ENCODE peak calls at places on chromosomes 7 and 10, in four cellular contexts. U is CD8-positive, alpha-beta T cell; X is AG09319; L is AG10803. Z is an unnamed sample.

GRCh38 chr7:8189615-8190014 is 72.4 kb downstream of the ICA1 start:
- DNase-seq in U (no peak), X (no peak), L (no peak), Z (no peak)

GRCh38 chr7:114264029-114264428 is 150.6 kb upstream of the FOXP2 start:
- DNase-seq in U (no peak), X (no peak), L (no peak), Z (no peak)

GRCh38 chr7:116122972-116123595 is 87.3 kb upstream of the TES start:
- DNase-seq in U (no peak), X (peak), L (peak), Z (no peak)

GRCh38 chr7:124171068-124171467 is 138.2 kb upstream of the TMEM229A start:
- DNase-seq in U (no peak), X (no peak), L (peak), Z (no peak)

GRCh38 chr10:35208536-35208935 is 81.9 kb downstream of the CREM start:
- DNase-seq in U (no peak), X (no peak), L (no peak), Z (no peak)

GRCh38 chr10:16777473-16778370 is 39.5 kb downstream of the RSU1 start:
- DNase-seq in U (no peak), X (peak), L (peak), Z (no peak)

GRCh38 chr7:115952832-115953231 is 77.7 kb downstream of the TFEC start:
- DNase-seq in U (peak), X (no peak), L (no peak), Z (no peak)

GRCh38 chr10:75042292-75042974 is 69.0 kb upstream of the SAMD8 start:
- DNase-seq in U (no peak), X (peak), L (peak), Z (no peak)

GRCh38 chr7:80060218-80060806 is 74.3 kb upstream of the GNAI1 start:
- DNase-seq in U (no peak), X (peak), L (peak), Z (no peak)

GRCh38 chr7:98475352-98475751 is 74.5 kb upstream of the BAIAP2L1 start:
- DNase-seq in U (no peak), X (no peak), L (no peak), Z (no peak)

GRCh38 chr7:26658080-26658697 is 206.2 kb downstream of the SKAP2 start:
- DNase-seq in U (no peak), X (no peak), L (no peak), Z (no peak)

GRCh38 chr7:156616269-156617202 is 24.0 kb upstream of the RNF32 start:
- DNase-seq in U (no peak), X (no peak), L (no peak), Z (no peak)

GRCh38 chr10:59536151-59536550 is 173.5 kb downstream of the SLC16A9 start:
- DNase-seq in U (no peak), X (peak), L (peak), Z (no peak)

GRCh38 chr10:97083228-97083860 is 102.4 kb downstream of the SLIT1 start:
- DNase-seq in U (no peak), X (no peak), L (no peak), Z (no peak)

GRCh38 chr7:5599543-5600200 is 176.0 kb upstream of the TNRC18 start:
- DNase-seq in U (no peak), X (no peak), L (no peak), Z (no peak)

GRCh38 chr7:26034386-26034785 is 117.6 kb upstream of the NFE2L3 start:
- DNase-seq in U (no peak), X (no peak), L (no peak), Z (no peak)

GRCh38 chr10:75959209-75959608 is 527.8 kb downstream of the LRMDA start:
- DNase-seq in U (no peak), X (peak), L (peak), Z (no peak)

GRCh38 chr10:11018426-11018818 is 750 bp downstream of the CELF2 start:
- DNase-seq in U (no peak), X (no peak), L (no peak), Z (no peak)

GRCh38 chr7:30922596-30922995 is 10.9 kb downstream of the AQP1 start:
- DNase-seq in U (no peak), X (no peak), L (no peak), Z (no peak)

GRCh38 chr7:119713606-119714005 is 559.4 kb upstream of the KCND2 start:
- DNase-seq in U (no peak), X (no peak), L (no peak), Z (no peak)

GRCh38 chr10:46091080-46091833 is 45.2 kb upstream of the MSMB start:
- DNase-seq in U (peak), X (no peak), L (no peak), Z (no peak)

GRCh38 chr7:158689500-158689899 is 15.1 kb downstream of the NCAPG2 start:
- DNase-seq in U (no peak), X (no peak), L (no peak), Z (no peak)

GRCh38 chr10:44437837-44438752 is 53.2 kb upstream of the CXCL12 start:
- DNase-seq in U (no peak), X (no peak), L (no peak), Z (no peak)

GRCh38 chr10:62456611-62457101 is 82.5 kb downstream of the ZNF365 start:
- DNase-seq in U (no peak), X (peak), L (peak), Z (no peak)

GRCh38 chr10:102701272-102701671 is 12.9 kb downstream of the ARL3 start:
- DNase-seq in U (no peak), X (no peak), L (no peak), Z (no peak)

GRCh38 chr10:102705531-102705930 is 8.7 kb downstream of the ARL3 start:
- DNase-seq in U (no peak), X (no peak), L (no peak), Z (no peak)

GRCh38 chr10:102701796-102702195 is 12.4 kb downstream of the ARL3 start:
- DNase-seq in U (no peak), X (no peak), L (no peak), Z (no peak)

GRCh38 chr10:102702742-102703141 is 11.5 kb downstream of the ARL3 start:
- DNase-seq in U (no peak), X (no peak), L (no peak), Z (no peak)

DNA sequence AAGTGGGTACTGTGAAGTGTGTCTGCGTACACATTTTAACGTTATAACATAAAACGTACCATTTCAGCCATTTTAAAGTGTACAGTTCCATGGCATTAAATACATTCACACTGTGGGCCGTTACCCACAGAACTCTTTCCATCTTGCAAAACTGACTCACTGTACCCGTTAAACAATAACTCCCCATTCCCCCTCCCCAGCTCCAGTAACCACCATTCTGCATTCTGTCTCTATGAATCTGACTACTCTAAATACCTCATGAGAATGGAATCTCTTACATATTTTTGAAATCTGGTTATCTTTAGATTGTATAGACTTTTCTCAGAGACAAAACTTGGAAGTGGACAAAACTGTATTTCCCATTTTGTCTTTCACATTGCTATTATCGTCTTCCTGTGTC is 9.3 kb downstream of the ARL3 start:
- DNase-seq in U (no peak), X (no peak), L (peak), Z (no peak)
- TF ChIP-seq CTCF in U (no peak), X (no peak), L (no peak), Z (no peak)

GRCh38 chr7:37518266-37518665 is 69.6 kb upstream of the ELMO1 start:
- DNase-seq in U (no peak), X (no peak), L (no peak), Z (no peak)

GRCh38 chr7:37527109-37527508 is 78.4 kb upstream of the ELMO1 start:
- DNase-seq in U (no peak), X (no peak), L (no peak), Z (no peak)

GRCh38 chr7:37524807-37525206 is 76.1 kb upstream of the ELMO1 start:
- DNase-seq in U (no peak), X (no peak), L (no peak), Z (no peak)

GRCh38 chr7:37526623-37527022 is 78.0 kb upstream of the ELMO1 start:
- DNase-seq in U (no peak), X (no peak), L (peak), Z (no peak)

DNA sequence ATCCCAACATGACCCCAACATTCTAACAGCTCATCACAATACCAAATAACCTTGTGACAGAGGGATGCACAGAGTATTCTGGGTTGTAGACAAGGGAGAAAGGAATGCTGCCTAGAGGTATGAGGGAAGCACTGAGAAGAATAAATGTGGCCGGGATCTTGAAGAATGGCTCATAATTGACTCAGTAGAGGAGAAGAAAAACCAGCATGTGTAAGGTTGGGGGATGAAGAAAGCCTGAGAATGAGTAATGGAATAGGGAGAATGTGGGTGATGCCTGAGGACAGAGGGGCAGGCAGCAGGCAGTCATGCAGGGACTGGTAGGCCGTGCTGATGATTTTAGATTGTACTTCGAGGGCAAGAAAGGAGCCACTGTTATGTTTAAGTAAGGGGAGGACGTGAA is 75.4 kb upstream of the ELMO1 start:
- DNase-seq in U (no peak), X (no peak), L (no peak), Z (no peak)
- TF ChIP-seq CTCF in U (no peak), X (no peak), L (no peak), Z (no peak)

GRCh38 chr7:151124205-151124880 is 38.1 kb downstream of the AGAP3 start:
- DNase-seq in U (peak), X (no peak), L (no peak), Z (no peak)
- TF ChIP-seq CTCF in U (no peak), X (no peak), L (no peak), Z (no peak)

GRCh38 chr7:7183833-7184463 is 1.6 kb downstream of the C1GALT1 start:
- DNase-seq in U (no peak), X (no peak), L (peak), Z (no peak)

GRCh38 chr7:7183061-7183832 is 903 bp downstream of the C1GALT1 start:
- DNase-seq in U (peak), X (no peak), L (peak), Z (peak)

GRCh38 chr7:7180725-7181428 is 1.5 kb upstream of the C1GALT1 start:
- DNase-seq in U (no peak), X (no peak), L (no peak), Z (no peak)

GRCh38 chr7:7182156-7183060 is at the start of gene C1GALT1:
- DNase-seq in U (peak), X (peak), L (peak), Z (peak)

DNA sequence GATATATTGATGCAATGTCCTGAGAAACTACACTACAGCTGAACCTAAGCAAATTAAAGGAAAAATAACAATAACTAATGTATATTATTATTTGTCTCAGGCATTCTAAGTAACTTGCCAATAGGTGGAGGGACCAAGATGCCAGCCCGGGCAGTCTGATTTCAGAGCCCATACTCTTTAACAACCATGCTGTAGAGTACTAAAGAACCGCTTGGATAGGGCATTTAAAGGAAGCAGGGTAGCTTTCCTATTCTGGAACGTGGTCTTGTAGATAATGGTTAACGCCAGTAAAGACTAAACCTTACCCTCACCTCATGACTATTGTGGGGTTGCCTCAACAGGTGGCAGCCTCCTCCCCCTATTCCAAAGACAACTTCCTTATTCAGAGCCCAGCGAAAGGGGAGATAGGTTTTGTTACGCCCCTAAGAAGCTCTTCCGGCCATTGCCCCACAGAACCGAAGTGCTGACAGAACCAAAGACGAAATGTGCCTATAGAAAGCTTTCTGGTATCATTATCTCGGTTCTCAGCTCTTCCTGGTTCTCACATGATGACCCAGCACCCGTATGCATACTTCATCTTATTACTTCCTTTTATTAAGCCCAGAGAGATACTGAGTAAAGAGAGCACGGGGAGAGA is 707 bp upstream of the C1GALT1 start:
- DNase-seq in U (peak), X (no peak), L (peak), Z (no peak)
- TF ChIP-seq CTCF in U (no peak), X (no peak), L (no peak), Z (no peak)

GRCh38 chr7:148262721-148263229 is 327.8 kb upstream of the C7orf33 start:
- DNase-seq in U (peak), X (no peak), L (peak), Z (peak)
- TF ChIP-seq CTCF in U (peak), X (peak), L (peak), Z (peak)

DNA sequence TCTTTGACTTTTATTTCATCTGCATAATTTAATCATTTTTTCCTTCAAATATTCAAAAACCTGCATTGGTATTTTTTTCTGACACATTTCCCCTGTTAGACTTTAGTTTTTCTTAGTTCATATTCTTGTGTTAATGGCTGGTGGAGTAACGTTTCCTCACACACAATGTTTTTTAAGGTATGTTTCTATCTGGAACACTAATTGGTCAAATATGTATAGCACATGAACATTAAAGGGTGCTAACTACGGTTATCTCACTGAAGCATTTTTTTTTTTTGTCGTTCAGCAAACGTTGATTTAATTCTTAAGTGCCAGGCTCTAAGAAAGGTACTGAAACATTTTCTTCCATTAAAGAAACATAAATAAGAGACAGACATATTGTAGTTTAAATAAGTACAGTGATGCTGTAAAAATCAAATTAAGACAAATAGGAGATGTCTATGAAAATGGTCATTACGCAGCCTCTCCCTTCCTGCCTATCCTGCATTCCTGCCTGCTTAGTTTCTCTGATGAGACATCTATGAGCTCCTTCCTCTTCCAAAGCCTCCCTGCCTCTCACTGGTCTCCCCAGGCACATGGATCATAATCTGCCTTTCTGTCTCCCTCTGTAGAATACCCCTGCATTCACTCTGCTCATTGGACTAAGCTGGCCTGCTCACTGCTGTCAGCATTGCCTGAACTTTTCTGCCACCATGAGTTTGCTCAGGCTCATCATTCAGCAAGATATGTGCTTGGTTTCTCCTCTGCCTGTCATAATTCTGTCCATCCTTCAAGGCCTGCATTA is 87.9 kb downstream of the PTPRZ1 start:
- DNase-seq in U (no peak), X (peak), L (peak), Z (no peak)
- TF ChIP-seq CTCF in U (no peak), X (no peak), L (no peak), Z (no peak)

Z was measured in progenitor cell of endocrine pancreas.